ENCODE peak calls at places on chromosomes 11 and 22, in eight cellular contexts. I is esophagus squamous epithelium; J is ACHN; S is T-helper 1 cell; E is colonic mucosa; D is activated CD4-positive, alpha-beta T cell treated with anti-CD3 and anti-CD28 coated beads, Interleukin-2, amount 10 ng/mL, durations not matched to agents 7 days and 5 days; M is activated T-cell treated with anti-CD3 and anti-CD28 coated beads, Interleukin-2, amount 50 U/mL, for 4 hours; P is AG09319. O is an unnamed sample.

GRCh38 chr11:118924591-118925585 is 838 bp downstream of the BCL9L start:
- DNase-seq in I (no peak), J (peak), S (peak), E (peak), D (peak), M (no peak), P (no peak), O (peak)

GRCh38 chr11:97110376-97110775 is 720.6 kb downstream of the JRKL start:
- DNase-seq in I (no peak), J (no peak), S (no peak), E (no peak), D (no peak), M (no peak), P (no peak), O (no peak)

GRCh38 chr11:8652140-8652539 is 30.3 kb downstream of the TRIM66 start:
- DNase-seq in I (no peak), J (peak), S (no peak), E (no peak), D (no peak), M (no peak), P (peak), O (no peak)

GRCh38 chr22:22818861-22819855 is 68.5 kb upstream of the IGLL5 start:
- DNase-seq in I (no peak), J (no peak), S (peak), E (no peak), D (peak), M (no peak), P (no peak), O (peak)

GRCh38 chr11:13012037-13012693 is 3.0 kb downstream of the RASSF10 start:
- DNase-seq in I (no peak), J (no peak), S (no peak), E (peak), D (no peak), M (no peak), P (no peak), O (no peak)

GRCh38 chr11:30128269-30128932 is 102.4 kb upstream of the FSHB start:
- DNase-seq in I (no peak), J (peak), S (no peak), E (no peak), D (no peak), M (no peak), P (no peak), O (no peak)

GRCh38 chr11:16337421-16338213 is 18.7 kb downstream of the SOX6 start:
- DNase-seq in I (no peak), J (no peak), S (no peak), E (no peak), D (no peak), M (no peak), P (no peak), O (no peak)

GRCh38 chr11:123511037-123511870 is 81.2 kb downstream of the GRAMD1B start:
- DNase-seq in I (no peak), J (peak), S (peak), E (peak), D (peak), M (peak), P (peak), O (peak)

GRCh38 chr11:10076458-10077141 is 217.4 kb downstream of the SBF2 start:
- DNase-seq in I (no peak), J (peak), S (peak), E (peak), D (peak), M (no peak), P (peak), O (no peak)

GRCh38 chr11:122751298-122752070 is 86.8 kb upstream of the CRTAM start:
- DNase-seq in I (no peak), J (no peak), S (peak), E (no peak), D (no peak), M (no peak), P (no peak), O (no peak)

GRCh38 chr11:113681711-113682410 is 24.2 kb downstream of the TMPRSS5 start:
- DNase-seq in I (no peak), J (no peak), S (no peak), E (no peak), D (no peak), M (no peak), P (no peak), O (no peak)

GRCh38 chr11:32487270-32487669 is 51.9 kb upstream of the WT1 start:
- DNase-seq in I (no peak), J (no peak), S (no peak), E (no peak), D (no peak), M (no peak), P (no peak), O (no peak)

GRCh38 chr22:27299181-27300085 is 502.1 kb downstream of the MN1 start:
- DNase-seq in I (no peak), J (no peak), S (no peak), E (no peak), D (no peak), M (no peak), P (no peak), O (no peak)

GRCh38 chr11:70887428-70887827 is 364.9 kb downstream of the SHANK2 start:
- DNase-seq in I (no peak), J (no peak), S (no peak), E (no peak), D (no peak), M (no peak), P (no peak), O (no peak)

GRCh38 chr22:45709004-45709739 is 37.5 kb downstream of the ATXN10 start:
- DNase-seq in I (no peak), J (peak), S (no peak), E (no peak), D (no peak), M (no peak), P (peak), O (no peak)

GRCh38 chr22:28358244-28358777 is 321.3 kb downstream of the TTC28 start:
- DNase-seq in I (no peak), J (no peak), S (no peak), E (no peak), D (no peak), M (no peak), P (no peak), O (no peak)

GRCh38 chr22:17418890-17419324 is 49.6 kb downstream of the CECR2 start:
- DNase-seq in I (no peak), J (no peak), S (no peak), E (no peak), D (no peak), M (no peak), P (no peak), O (no peak)

GRCh38 chr11:134542401-134543143 is 130.5 kb upstream of the B3GAT1 start:
- DNase-seq in I (no peak), J (no peak), S (no peak), E (peak), D (no peak), M (no peak), P (no peak), O (no peak)

GRCh38 chr11:42524534-42525227 is 787.1 kb upstream of the API5 start:
- DNase-seq in I (no peak), J (peak), S (peak), E (peak), D (peak), M (no peak), P (no peak), O (no peak)

GRCh38 chr11:86800076-86800955 is at the start of gene PRSS23:
- DNase-seq in I (no peak), J (peak), S (peak), E (peak), D (peak), M (no peak), P (peak), O (no peak)

GRCh38 chr22:19139001-19139356 is 5.5 kb downstream of the ESS2 start:
- DNase-seq in I (no peak), J (no peak), S (no peak), E (no peak), D (no peak), M (no peak), P (no peak), O (no peak)

GRCh38 chr11:115047631-115048030 is 369.3 kb downstream of the NXPE2 start:
- DNase-seq in I (no peak), J (no peak), S (no peak), E (no peak), D (no peak), M (no peak), P (no peak), O (no peak)

GRCh38 chr11:128497057-128497957 is 90.1 kb downstream of the ETS1 start:
- DNase-seq in I (no peak), J (peak), S (peak), E (no peak), D (no peak), M (no peak), P (peak), O (no peak)

GRCh38 chr22:45458532-45458931 is 44.2 kb upstream of the FBLN1 start:
- DNase-seq in I (no peak), J (no peak), S (no peak), E (no peak), D (no peak), M (no peak), P (no peak), O (no peak)

GRCh38 chr11:13850256-13851010 is 112.1 kb upstream of the SPON1 start:
- DNase-seq in I (no peak), J (no peak), S (no peak), E (no peak), D (no peak), M (no peak), P (no peak), O (no peak)

GRCh38 chr11:12526789-12527188 is 147.4 kb upstream of the TEAD1 start:
- DNase-seq in I (no peak), J (peak), S (no peak), E (no peak), D (no peak), M (no peak), P (no peak), O (no peak)

GRCh38 chr11:71366076-71366475 is 82.1 kb downstream of the DHCR7 start:
- DNase-seq in I (no peak), J (no peak), S (no peak), E (no peak), D (no peak), M (no peak), P (no peak), O (no peak)

GRCh38 chr11:120179071-120179672 is 31.7 kb upstream of the OAF start:
- DNase-seq in I (no peak), J (no peak), S (no peak), E (peak), D (no peak), M (no peak), P (no peak), O (no peak)

GRCh38 chr11:44618561-44619425 is 53.3 kb downstream of the CD82 start:
- DNase-seq in I (no peak), J (no peak), S (no peak), E (no peak), D (no peak), M (no peak), P (no peak), O (no peak)

GRCh38 chr11:68026391-68027105 is 3.9 kb upstream of the NDUFS8 start:
- DNase-seq in I (no peak), J (no peak), S (no peak), E (no peak), D (no peak), M (no peak), P (no peak), O (no peak)

GRCh38 chr11:108854366-108854765 is 189.5 kb downstream of the DDX10 start:
- DNase-seq in I (no peak), J (no peak), S (peak), E (no peak), D (no peak), M (no peak), P (no peak), O (no peak)

GRCh38 chr22:46251816-46252380 is 1.8 kb upstream of the CDPF1 start:
- DNase-seq in I (no peak), J (no peak), S (peak), E (no peak), D (no peak), M (no peak), P (no peak), O (no peak)

GRCh38 chr11:65301491-65302329 is 13.0 kb upstream of the CDC42EP2 start:
- DNase-seq in I (no peak), J (no peak), S (no peak), E (no peak), D (no peak), M (no peak), P (no peak), O (no peak)

GRCh38 chr11:62345862-62346261 is 8.6 kb downstream of the ASRGL1 start:
- DNase-seq in I (no peak), J (no peak), S (no peak), E (peak), D (no peak), M (no peak), P (no peak), O (no peak)

GRCh38 chr22:45493286-45493771 is 9.4 kb upstream of the FBLN1 start:
- DNase-seq in I (no peak), J (no peak), S (no peak), E (no peak), D (no peak), M (no peak), P (no peak), O (no peak)

GRCh38 chr22:37654556-37655251 is 3.8 kb upstream of the PDXP start:
- DNase-seq in I (no peak), J (no peak), S (no peak), E (peak), D (no peak), M (no peak), P (no peak), O (no peak)

GRCh38 chr22:44698531-44699421 is 3.2 kb upstream of the PRR5 start:
- DNase-seq in I (no peak), J (peak), S (no peak), E (no peak), D (no peak), M (no peak), P (peak), O (no peak)

GRCh38 chr11:119885861-119886567 is 157.0 kb upstream of the NECTIN1 start:
- DNase-seq in I (no peak), J (no peak), S (no peak), E (peak), D (no peak), M (no peak), P (no peak), O (no peak)

GRCh38 chr22:49203091-49203862 is 624.4 kb downstream of the BRD1 start:
- DNase-seq in I (no peak), J (no peak), S (no peak), E (no peak), D (no peak), M (no peak), P (no peak), O (no peak)

GRCh38 chr22:28741758-28742561 is at the start of the genes CHEK2 and HSCB:
- DNase-seq in I (peak), J (peak), S (peak), E (peak), D (peak), M (peak), P (peak), O (peak)

O was measured in stimulated activated naive CD4-positive, alpha-beta T cell.